ENCODE peak calls at places on chromosomes 7 and 10, in five cellular contexts. M, P, L, Z and J are unnamed samples.

GRCh38 chr7:70313251-70313650 is 715.0 kb downstream of the AUTS2 start:
- DNase-seq in P (no peak), M (no peak), L (no peak), Z (no peak), J (no peak)

GRCh38 chr7:3138992-3139391 is 95.3 kb upstream of the CARD11 start:
- DNase-seq in Z (no peak), M (no peak), P (no peak), L (no peak), J (no peak)

GRCh38 chr10:11440250-11441150 is 170.9 kb downstream of the USP6NL start:
- DNase-seq in Z (no peak), M (no peak), P (no peak), L (no peak), J (no peak)

GRCh38 chr7:130084037-130084875 is 13.9 kb downstream of the KLHDC10 start:
- DNase-seq in L (no peak), P (peak), Z (no peak), M (no peak), J (no peak)

GRCh38 chr10:1058017-1058416 is 1.8 kb downstream of the WDR37 start:
- DNase-seq in Z (no peak), M (peak), L (peak), P (no peak), J (no peak)

GRCh38 chr10:88322336-88323063 is 260.6 kb downstream of the RNLS start:
- DNase-seq in Z (no peak), M (no peak), L (no peak), P (no peak), J (no peak)

GRCh38 chr10:110455440-110455839 is 42.3 kb upstream of the DUSP5 start:
- DNase-seq in P (no peak), M (no peak), Z (no peak), L (no peak), J (no peak)

GRCh38 chr7:159218216-159219006 is 73.7 kb upstream of the VIPR2 start:
- DNase-seq in P (peak), Z (no peak), M (no peak), L (no peak), J (no peak)

GRCh38 chr7:141671705-141672496 is 30.1 kb downstream of the DENND11 start:
- DNase-seq in Z (no peak), M (no peak), P (no peak), L (no peak), J (no peak)

GRCh38 chr7:139075871-139076686 is 33.4 kb downstream of the ZC3HAV1 start:
- DNase-seq in Z (no peak), L (no peak), P (no peak), M (no peak), J (no peak)

GRCh38 chr10:101293007-101293723 is 60.8 kb upstream of the BTRC start:
- DNase-seq in M (peak), Z (no peak), P (no peak), L (no peak), J (no peak)

GRCh38 chr10:65719790-65720189 is 1206.0 kb upstream of the LRRTM3 start:
- DNase-seq in L (no peak), P (no peak), Z (no peak), M (no peak), J (no peak)

GRCh38 chr7:36937754-36938551 is 213.7 kb upstream of the AOAH start:
- DNase-seq in Z (no peak), L (no peak), P (no peak), M (no peak), J (peak)

GRCh38 chr10:63563623-63564022 is 42.4 kb downstream of the REEP3 start:
- DNase-seq in Z (no peak), P (no peak), L (no peak), M (no peak), J (no peak)

GRCh38 chr7:2956526-2957368 is 86.9 kb downstream of the CARD11 start:
- DNase-seq in M (no peak), Z (no peak), L (no peak), P (peak), J (no peak)

GRCh38 chr10:115833119-115833518 is 439.9 kb downstream of the GFRA1 start:
- DNase-seq in M (no peak), Z (no peak), L (no peak), P (no peak), J (no peak)

GRCh38 chr10:3093996-3094395 is 26.6 kb downstream of the PFKP start:
- DNase-seq in L (no peak), M (no peak), P (no peak), Z (no peak), J (no peak)

GRCh38 chr7:147519062-147519461 is 1071.5 kb upstream of the C7orf33 start:
- DNase-seq in M (no peak), L (no peak), Z (no peak), P (no peak), J (no peak)

GRCh38 chr7:24115661-24116060 is 168.3 kb upstream of the NPY start:
- DNase-seq in L (no peak), M (no peak), Z (no peak), P (no peak), J (no peak)

GRCh38 chr10:116385994-116386809 is 41.4 kb upstream of the PNLIPRP3 start:
- DNase-seq in L (no peak), Z (peak), P (peak), M (no peak), J (no peak)

GRCh38 chr10:13705526-13706169 is 118.9 kb downstream of the PRPF18 start:
- DNase-seq in M (peak), Z (no peak), P (no peak), L (peak), J (no peak)

GRCh38 chr10:26090762-26091161 is 125.8 kb upstream of the GAD2 start:
- DNase-seq in Z (no peak), L (no peak), P (no peak), M (no peak), J (no peak)

GRCh38 chr10:130491011-130491697 is 355.0 kb downstream of the GLRX3 start:
- DNase-seq in Z (no peak), M (no peak), L (no peak), P (no peak), J (no peak)

GRCh38 chr7:7595451-7595850 is 28.8 kb downstream of the MIOS start:
- DNase-seq in L (no peak), M (no peak), Z (peak), P (peak), J (no peak)

GRCh38 chr7:110317699-110318265 is 773.1 kb upstream of the LRRN3 start:
- DNase-seq in L (no peak), P (peak), M (no peak), Z (no peak), J (no peak)

GRCh38 chr10:85535926-85536325 is 830.7 kb downstream of the GRID1 start:
- DNase-seq in M (no peak), Z (no peak), P (no peak), L (no peak), J (no peak)

GRCh38 chr7:55533729-55534080 is 38.6 kb downstream of the VOPP1 start:
- DNase-seq in P (no peak), M (no peak), L (no peak), Z (no peak), J (no peak)

GRCh38 chr7:4631664-4632171 is 50.4 kb upstream of the FOXK1 start:
- DNase-seq in L (peak), P (peak), Z (peak), M (peak), J (peak)

GRCh38 chr10:130221456-130222375 is 85.5 kb downstream of the GLRX3 start:
- DNase-seq in Z (no peak), P (no peak), M (no peak), L (no peak), J (no peak)

GRCh38 chr7:134948736-134949135 is 37.6 kb upstream of the AGBL3 start:
- DNase-seq in P (peak), Z (no peak), M (no peak), L (no peak), J (no peak)

GRCh38 chr7:56605146-56605545 is 488.9 kb upstream of the NUPR2 start:
- DNase-seq in M (no peak), P (no peak), L (no peak), Z (no peak), J (no peak)

GRCh38 chr7:73871163-73872011 is 10.4 kb downstream of the TMEM270 start:
- DNase-seq in L (peak), M (no peak), P (no peak), Z (no peak), J (no peak)